ENCODE peak calls at places on chromosome 21, in seven cellular contexts. G is neuronal stem cell, I is H9, A is IMR-90, D is mesendoderm, F is H1, S is trophoblast cell. Q is an unnamed sample.

GRCh38 chr21:44845418-44846200 is 27.7 kb upstream of the SUMO3 start:
- DNase-seq in G (peak), I (peak), A (peak), D (peak), F (peak), S (peak), Q (peak)

GRCh38 chr21:32278068-32278467 is 781 bp downstream of the MIS18A start:
- DNase-seq in G (no peak), I (no peak), A (no peak), D (peak), F (no peak), S (no peak), Q (peak)

GRCh38 chr21:15079276-15079675 is 14.5 kb upstream of the NRIP1 start:
- DNase-seq in G (no peak), I (no peak), A (no peak), D (no peak), F (no peak), S (no peak), Q (no peak)

GRCh38 chr21:15192243-15192642 is 127.4 kb upstream of the NRIP1 start:
- DNase-seq in G (no peak), I (no peak), A (no peak), D (no peak), F (no peak), S (peak), Q (no peak)

GRCh38 chr21:20822559-20823133 is 175.6 kb upstream of the NCAM2 start:
- DNase-seq in G (peak), I (no peak), A (no peak), D (peak), F (no peak), S (no peak), Q (no peak)

GRCh38 chr21:44089001-44089911 is 17.9 kb upstream of the PWP2 start:
- DNase-seq in G (no peak), I (no peak), A (no peak), D (no peak), F (no peak), S (no peak), Q (no peak)

GRCh38 chr21:15586752-15587436 is 142.9 kb upstream of the USP25 start:
- DNase-seq in G (no peak), I (no peak), A (no peak), D (no peak), F (no peak), S (peak), Q (no peak)

GRCh38 chr21:36113647-36114428 is 21.0 kb upstream of the CBR3 start:
- DNase-seq in G (no peak), I (no peak), A (no peak), D (no peak), F (no peak), S (peak), Q (no peak)

GRCh38 chr21:37654596-37654995 is 261.7 kb downstream of the KCNJ6 start:
- DNase-seq in G (no peak), I (no peak), A (no peak), D (no peak), F (no peak), S (no peak), Q (no peak)

GRCh38 chr21:37658121-37658993 is 257.9 kb downstream of the KCNJ6 start:
- DNase-seq in G (no peak), I (no peak), A (no peak), D (no peak), F (no peak), S (no peak), Q (no peak)

GRCh38 chr21:37655601-37656300 is 260.5 kb downstream of the KCNJ6 start:
- DNase-seq in G (no peak), I (no peak), A (no peak), D (no peak), F (no peak), S (peak), Q (peak)

GRCh38 chr21:37658994-37659458 is 257.2 kb downstream of the KCNJ6 start:
- DNase-seq in G (no peak), I (no peak), A (peak), D (peak), F (no peak), S (peak), Q (peak)

DNA sequence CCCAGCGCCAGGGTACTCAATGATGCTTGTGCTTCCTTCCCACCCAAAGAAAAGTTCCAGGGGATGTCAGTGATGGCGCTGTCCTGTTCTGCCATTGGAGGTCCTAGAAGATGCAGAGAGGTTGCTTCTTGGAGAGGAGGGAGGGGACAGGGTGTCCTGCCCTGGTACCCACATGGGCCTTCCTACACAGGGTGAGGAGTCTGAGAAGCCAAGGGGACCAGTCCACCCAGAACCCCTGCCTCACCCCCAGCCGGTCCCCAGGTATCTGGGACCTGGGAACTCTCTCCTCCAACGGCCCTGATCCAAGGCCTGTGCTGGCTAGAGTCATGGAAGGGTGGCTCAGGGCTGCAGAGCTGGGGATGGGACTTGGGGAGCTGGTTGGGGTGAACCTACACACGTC is 259.4 kb downstream of the KCNJ6 start:
- DNase-seq in G (no peak), I (no peak), A (no peak), D (no peak), F (no peak), S (no peak), Q (no peak)
- H3K23ac ChIP-seq in G (no peak), I (no peak), A (no peak), D (no peak), F (no peak), S (no peak), Q (no peak)

DNA sequence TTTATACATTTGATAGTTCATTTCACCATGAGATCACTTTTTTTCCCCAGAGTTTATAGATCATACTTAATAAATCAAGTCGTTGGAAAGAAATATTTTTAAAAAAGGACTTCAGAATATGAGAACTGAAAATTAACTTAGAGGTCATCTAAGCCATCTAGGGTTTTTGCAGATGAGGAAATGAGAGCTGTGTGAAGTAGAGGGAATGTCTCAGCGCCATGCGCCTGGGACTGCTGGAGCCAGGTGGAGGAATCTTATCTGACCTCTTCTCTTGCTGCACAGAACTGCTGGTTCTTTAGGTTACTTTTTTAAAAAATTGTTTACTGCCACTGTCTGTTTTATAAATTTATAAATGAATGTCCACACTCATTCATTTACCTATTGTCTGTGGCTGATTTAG is 11.5 kb downstream of the SH3BGR start:
- DNase-seq in G (no peak), I (no peak), A (no peak), D (no peak), F (no peak), S (no peak), Q (no peak)
- H2BK5ac ChIP-seq in G (no peak), I (no peak), A (no peak), D (no peak), F (no peak), S (no peak), Q (no peak)

DNA sequence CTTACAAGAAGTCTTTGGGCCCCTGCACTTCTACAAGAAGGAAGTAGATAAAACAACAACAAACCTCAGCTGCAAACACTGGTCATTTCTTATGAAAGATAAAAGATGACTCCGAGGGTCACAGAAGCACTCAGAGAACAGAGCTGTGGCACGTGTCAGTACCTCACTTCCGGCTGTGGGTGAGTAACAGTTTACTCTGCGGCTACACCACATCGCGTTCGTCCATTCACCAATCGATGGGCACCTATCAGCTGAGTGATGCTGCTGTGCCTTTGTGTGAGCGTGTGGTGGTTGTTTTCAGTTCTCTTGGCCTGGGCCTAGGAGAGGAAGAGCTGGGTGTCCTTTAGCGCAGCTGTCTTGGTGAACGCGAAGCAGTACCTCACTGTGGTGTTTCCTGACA is 49.9 kb downstream of the COL6A1 start:
- DNase-seq in G (no peak), I (no peak), A (no peak), D (no peak), F (no peak), S (no peak), Q (no peak)
- H3K23ac ChIP-seq in G (no peak), I (no peak), A (no peak), D (no peak), F (no peak), S (no peak), Q (no peak)

DNA sequence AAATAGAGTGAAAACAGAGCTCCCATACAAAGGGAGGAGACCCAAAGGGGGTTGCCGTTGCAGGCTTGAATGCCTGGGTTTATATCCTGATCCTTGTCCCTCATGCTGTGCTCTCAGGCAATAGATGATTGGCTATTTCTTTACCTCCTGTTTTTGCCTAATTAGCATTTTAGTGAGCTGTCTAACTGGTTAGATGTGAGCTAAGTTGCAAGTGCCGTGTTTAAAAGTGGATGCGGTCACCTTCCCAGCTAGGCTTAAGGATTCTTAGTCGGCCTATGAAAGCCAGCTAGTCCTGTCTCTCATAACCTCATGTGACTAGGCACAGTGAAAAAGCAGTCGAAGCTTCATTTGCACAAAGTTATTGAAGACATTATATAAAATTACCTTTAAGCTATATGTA is 356.7 kb upstream of the TMPRSS15 start:
- DNase-seq in G (no peak), I (no peak), A (no peak), D (peak), F (no peak), S (no peak), Q (no peak)
- H2BK5ac ChIP-seq in G (no peak), I (no peak), A (no peak), D (no peak), F (no peak), S (no peak), Q (no peak)

DNA sequence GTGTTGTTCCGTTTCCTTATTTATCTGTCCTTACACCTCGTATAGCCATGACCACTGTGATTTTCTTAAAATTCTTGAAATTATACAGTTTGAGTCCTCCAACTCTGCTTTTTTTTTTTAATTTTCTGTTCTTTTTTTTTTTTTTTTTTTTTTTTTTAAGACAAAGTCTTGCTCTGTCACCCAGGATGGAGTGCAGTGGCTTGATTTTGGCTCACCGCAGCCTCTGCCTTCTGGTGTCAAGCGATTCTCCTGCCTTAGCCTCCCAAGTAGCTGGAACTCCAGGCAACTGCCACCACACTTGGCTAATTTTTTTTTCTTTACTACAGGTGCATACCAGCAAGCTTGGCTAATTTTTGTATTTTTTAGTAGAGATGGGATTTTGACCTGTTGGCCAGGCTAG is 48.9 kb downstream of the DIP2A start:
- DNase-seq in G (no peak), I (no peak), A (no peak), D (no peak), F (no peak), S (no peak), Q (no peak)
- H3K23ac ChIP-seq in G (no peak), I (no peak), A (no peak), D (no peak), F (no peak), S (no peak), Q (no peak)

DNA sequence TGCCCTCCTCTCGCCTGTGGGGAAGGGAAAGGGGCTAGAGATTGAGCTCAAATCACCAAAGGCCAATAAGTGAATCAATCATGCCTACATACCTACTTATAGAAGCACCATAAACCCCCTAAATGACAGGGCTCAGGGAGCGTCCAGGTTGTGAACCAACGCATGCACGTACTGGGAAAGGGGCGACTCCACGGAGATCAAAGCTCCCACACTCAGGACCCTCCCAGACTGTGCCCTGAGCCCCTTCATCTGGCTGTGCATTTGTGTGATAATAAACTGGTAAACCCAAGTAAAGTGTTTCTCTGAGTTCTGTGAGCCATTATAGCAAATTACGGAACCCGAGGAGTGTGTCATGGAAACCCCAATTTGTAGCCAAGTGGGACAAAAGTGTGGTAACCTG is 23.8 kb upstream of the PRDM15 start:
- DNase-seq in G (no peak), I (no peak), A (no peak), D (no peak), F (no peak), S (no peak), Q (no peak)
- H2BK5ac ChIP-seq in G (no peak), I (no peak), A (no peak), D (no peak), F (no peak), S (no peak), Q (no peak)

GRCh38 chr21:43027846-43028731 is 47.5 kb downstream of the CBS start:
- DNase-seq in G (no peak), I (no peak), A (no peak), D (no peak), F (no peak), S (peak), Q (no peak)
- H3K23ac ChIP-seq in G (no peak), I (no peak), A (no peak), D (no peak), F (no peak), S (no peak), Q (no peak)

DNA sequence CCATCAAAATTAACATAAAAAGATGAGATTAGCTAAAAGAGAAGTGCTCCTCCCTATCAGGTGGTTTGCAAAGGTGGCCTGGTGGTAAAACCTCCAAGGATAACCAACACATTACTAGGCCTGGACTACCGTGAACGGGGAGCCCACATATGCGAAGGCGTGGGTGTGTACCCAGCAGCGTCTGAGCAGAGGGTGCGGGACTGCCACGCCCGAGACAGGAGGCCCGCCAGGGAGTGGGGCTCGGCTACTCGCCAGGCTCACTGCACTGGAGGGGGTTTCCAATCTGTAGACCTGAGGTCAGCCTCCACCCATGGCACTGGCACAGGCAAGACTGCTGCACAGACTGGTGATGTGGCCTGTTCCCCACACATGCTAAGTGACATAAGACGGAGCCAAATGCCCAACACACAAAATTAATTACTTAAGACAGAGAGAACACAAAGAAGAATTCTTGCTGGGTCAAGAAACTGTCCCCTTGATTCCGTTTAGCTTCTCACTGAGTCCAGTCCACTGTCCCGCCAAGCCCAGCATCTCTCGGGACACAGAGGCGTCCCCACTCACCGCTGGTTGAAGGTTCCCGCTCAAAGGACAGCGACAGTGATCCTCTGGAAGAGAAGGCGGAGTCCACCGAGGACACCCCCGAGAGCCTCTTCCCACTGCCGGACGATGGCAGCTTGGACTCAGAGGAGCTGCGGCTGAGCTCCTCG is 23.4 kb downstream of the RIPK4 start:
- DNase-seq in G (no peak), I (no peak), A (no peak), D (no peak), F (no peak), S (no peak), Q (no peak)
- H2BK5ac ChIP-seq in G (peak), I (no peak), A (no peak), D (no peak), F (no peak), S (no peak), Q (no peak)

GRCh38 chr21:46006547-46007497 is 25.3 kb downstream of the COL6A1 start:
- DNase-seq in G (no peak), I (peak), A (no peak), D (no peak), F (no peak), S (no peak), Q (no peak)
- H3K23ac ChIP-seq in G (no peak), I (no peak), A (no peak), D (no peak), F (no peak), S (no peak), Q (no peak)

DNA sequence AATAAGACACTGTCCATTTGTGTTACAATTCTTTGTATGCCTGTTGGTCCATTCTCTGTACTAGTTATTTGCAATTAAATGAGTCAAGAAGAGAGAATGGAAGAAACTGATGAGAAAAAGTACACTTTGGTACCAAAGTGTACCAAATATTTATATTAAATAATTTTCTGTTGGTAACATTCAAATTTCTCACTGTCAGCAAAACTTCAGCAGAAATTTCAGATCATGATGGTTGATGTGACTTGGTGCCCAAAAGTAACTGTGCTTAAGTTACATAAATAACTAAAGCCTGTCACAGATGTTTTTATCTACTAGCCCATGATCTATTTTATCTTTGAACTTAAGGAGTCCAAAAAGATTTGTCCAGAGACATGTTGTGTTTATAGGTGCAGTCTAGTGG is 274.4 kb upstream of the CXADR start:
- DNase-seq in G (no peak), I (no peak), A (no peak), D (no peak), F (no peak), S (no peak), Q (no peak)
- H2BK5ac ChIP-seq in G (no peak), I (no peak), A (no peak), D (no peak), F (no peak), S (no peak), Q (no peak)